ENCODE peak calls at places on chromosomes 1 and 21, in seven cellular contexts. G is transverse colon, W is tibial artery, Y is NCI-H187 treated with DMSO at 0.1 percent for 48 hours, J is activated T-cell treated with anti-CD3 and anti-CD28 coated beads for 1 hour, K is GM12864, O is heart right ventricle. P is an unnamed sample.

GRCh38 chr1:186763107-186763506 is 65.6 kb upstream of the PLA2G4A start:
- DNase-seq in G (no peak), W (no peak), Y (no peak), J (no peak), K (peak; percentile 22), O (no peak), P (no peak)

GRCh38 chr1:205273551-205273982 is 45.8 kb downstream of the TMCC2 start:
- DNase-seq in G (peak; percentile 92), W (peak; percentile 87), Y (peak; percentile 97), J (peak; percentile 81), K (peak; percentile 37), O (peak; percentile 82), P (peak; percentile 89)

GRCh38 chr1:94754570-94754969 is 65.6 kb upstream of the SLC44A3 start:
- DNase-seq in G (no peak), W (no peak), Y (no peak), J (no peak), K (no peak), O (no peak), P (no peak)

GRCh38 chr1:157032303-157032702 is 13.2 kb downstream of the ARHGEF11 start:
- DNase-seq in G (no peak), W (no peak), Y (no peak), J (no peak), K (no peak), O (no peak), P (no peak)

GRCh38 chr1:101025283-101025679 is 303 bp downstream of the DPH5 start:
- DNase-seq in G (peak; percentile 11), W (no peak), Y (no peak), J (no peak), K (no peak), O (no peak), P (no peak)

GRCh38 chr21:20004353-20004752 is 993.9 kb upstream of the NCAM2 start:
- DNase-seq in G (no peak), W (no peak), Y (no peak), J (no peak), K (no peak), O (no peak), P (no peak)

GRCh38 chr1:93993731-93994130 is 84.5 kb upstream of the GCLM start:
- DNase-seq in G (no peak), W (no peak), Y (no peak), J (no peak), K (no peak), O (no peak), P (no peak)

GRCh38 chr1:201763439-201764140 is 65.4 kb upstream of the IPO9 start:
- DNase-seq in G (no peak), W (no peak), Y (no peak), J (no peak), K (no peak), O (no peak), P (no peak)

GRCh38 chr1:224726783-224727182 is 110.7 kb downstream of the CNIH3 start:
- DNase-seq in G (no peak), W (peak; percentile 80), Y (no peak), J (no peak), K (no peak), O (no peak), P (no peak)

GRCh38 chr21:44953628-44954021 is 13.8 kb downstream of the SLX9 start:
- DNase-seq in G (no peak), W (no peak), Y (no peak), J (no peak), K (no peak), O (no peak), P (no peak)

GRCh38 chr1:42040159-42040558 is 113.1 kb upstream of the GUCA2B start:
- DNase-seq in G (no peak), W (no peak), Y (no peak), J (no peak), K (no peak), O (no peak), P (no peak)

GRCh38 chr1:209045326-209046057 is 538.0 kb upstream of the CAMK1G start:
- DNase-seq in G (peak; percentile 12), W (no peak), Y (no peak), J (no peak), K (no peak), O (no peak), P (no peak)

GRCh38 chr1:220966874-220967631 is 87.8 kb downstream of the HLX start:
- DNase-seq in G (no peak), W (no peak), Y (no peak), J (no peak), K (no peak), O (no peak), P (no peak)

GRCh38 chr21:15788847-15789548 is 59.2 kb downstream of the USP25 start:
- DNase-seq in G (no peak), W (no peak), Y (no peak), J (no peak), K (no peak), O (no peak), P (no peak)

GRCh38 chr1:38026592-38027200 is 14.2 kb downstream of the UTP11 start:
- DNase-seq in G (peak; percentile 26), W (no peak), Y (no peak), J (no peak), K (no peak), O (peak; percentile 35), P (peak; percentile 30)

GRCh38 chr1:40029608-40030007 is 10.9 kb upstream of the CAP1 start:
- DNase-seq in G (peak; percentile 24), W (no peak), Y (no peak), J (no peak), K (no peak), O (no peak), P (no peak)

GRCh38 chr1:35768350-35769187 is 1.2 kb downstream of the CLSPN start:
- DNase-seq in G (no peak), W (no peak), Y (no peak), J (no peak), K (no peak), O (no peak), P (no peak)

GRCh38 chr1:6794164-6794563 is 8.9 kb downstream of the CAMTA1 start:
- DNase-seq in G (no peak), W (no peak), Y (no peak), J (no peak), K (no peak), O (no peak), P (peak; percentile 24)

GRCh38 chr1:189899686-189900495 is 577.8 kb downstream of the BRINP3 start:
- DNase-seq in G (no peak), W (no peak), Y (no peak), J (no peak), K (no peak), O (no peak), P (no peak)

GRCh38 chr1:45685308-45686080 is 839 bp downstream of the GPBP1L1 start:
- DNase-seq in G (no peak), W (no peak), Y (peak; percentile 6), J (no peak), K (no peak), O (no peak), P (peak; percentile 16)

P was measured in B cell.